ENCODE peak calls at places on chromosome 13, in four cellular contexts. P is thoracic aorta; J is stimulated activated CD4-positive, alpha-beta T cell treated with anti-CD3 and anti-CD28 coated beads, Interleukin-1b, Interleukin-23, amount 100 ng/mL, for 24 hours; I is NCI-H1092. D is an unnamed sample.

GRCh38 chr13:40776681-40777165 is 5.7 kb upstream of the MRPS31 start:
- DNase-seq in P (no peak), J (peak), I (no peak), D (no peak)

GRCh38 chr13:107743523-107743922 is 471.8 kb downstream of the LIG4 start:
- DNase-seq in P (no peak), J (no peak), I (no peak), D (peak)

GRCh38 chr13:25756916-25757315 is 294.9 kb downstream of the SHISA2 start:
- DNase-seq in P (no peak), J (no peak), I (no peak), D (peak)

GRCh38 chr13:45406421-45406820 is 11.8 kb downstream of the SLC25A30 start:
- DNase-seq in P (no peak), J (no peak), I (no peak), D (no peak)

GRCh38 chr13:100694722-100695644 is 20.4 kb upstream of the TMTC4 start:
- DNase-seq in P (no peak), J (no peak), I (no peak), D (peak)

GRCh38 chr13:100129605-100130004 is 40.7 kb downstream of the PCCA start:
- DNase-seq in P (no peak), J (no peak), I (no peak), D (no peak)

GRCh38 chr13:94712287-94712811 is at the start of gene SOX21:
- DNase-seq in P (no peak), J (no peak), I (no peak), D (no peak)

GRCh38 chr13:35475131-35475959 is 1.1 kb downstream of the MAB21L1 start:
- DNase-seq in P (no peak), J (no peak), I (no peak), D (no peak)

GRCh38 chr13:47796816-47797215 is 204.3 kb downstream of the SUCLA2 start:
- DNase-seq in P (no peak), J (no peak), I (no peak), D (no peak)

GRCh38 chr13:32136061-32136460 is 104.5 kb downstream of the FRY start:
- DNase-seq in P (no peak), J (no peak), I (no peak), D (peak)

GRCh38 chr13:78015782-78016181 is 97.2 kb upstream of the EDNRB start:
- DNase-seq in P (no peak), J (no peak), I (no peak), D (no peak)

GRCh38 chr13:44128522-44128921 is 245.1 kb upstream of the SERP2 start:
- DNase-seq in P (no peak), J (no peak), I (no peak), D (no peak)

GRCh38 chr13:57878291-57878690 is 246.7 kb downstream of the PCDH17 start:
- DNase-seq in P (no peak), J (no peak), I (no peak), D (no peak)

GRCh38 chr13:114145256-114145655 is 12.8 kb upstream of the RASA3 start:
- DNase-seq in P (no peak), J (no peak), I (peak), D (no peak)

GRCh38 chr13:101059803-101060202 is 356.5 kb downstream of the NALCN start:
- DNase-seq in P (no peak), J (no peak), I (no peak), D (no peak)

GRCh38 chr13:50412046-50412617 is 396.9 kb downstream of the KCNRG start:
- DNase-seq in P (no peak), J (no peak), I (no peak), D (no peak)

D was measured in T47D.